ENCODE peak calls at places on chromosomes 5 and 9, in eight cellular contexts. X is ascending aorta, H is stomach, D is Peyer's patch, I is neural crest cell, L is transverse colon, F is bronchial epithelial cell, Y is HFFc6. Q is an unnamed sample.

GRCh38 chr9:76423216-76424177 is 29.3 kb upstream of the RFK start:
- DNase-seq in L (no peak), H (no peak), I (no peak), X (no peak), Y (no peak), F (no peak), D (no peak), Q (no peak)

GRCh38 chr5:157476699-157477408 is 16.8 kb downstream of the NIPAL4 start:
- DNase-seq in X (no peak), H (peak; percentile 43), D (peak; percentile 67), I (peak; percentile 31), F (peak; percentile 65), Y (peak; percentile 56), L (no peak), Q (peak; percentile 74)

GRCh38 chr5:122844136-122844915 is 1.1 kb upstream of the SNX24 start:
- DNase-seq in I (no peak), X (no peak), H (peak; percentile 52), Y (no peak), D (peak; percentile 53), F (peak; percentile 79), L (peak; percentile 37), Q (peak; percentile 29)

GRCh38 chr5:122077451-122078115 is 476 bp downstream of the LOX start:
- DNase-seq in F (no peak), Y (no peak), L (peak; percentile 10), X (no peak), I (peak; percentile 26), H (peak; percentile 26), D (no peak), Q (peak; percentile 27)

GRCh38 chr5:154087260-154087659 is 48.5 kb downstream of the MFAP3 start:
- DNase-seq in L (no peak), D (no peak), I (no peak), X (no peak), F (no peak), H (no peak), Y (no peak), Q (no peak)

GRCh38 chr9:98922721-98923435 is 20.8 kb upstream of the COL15A1 start:
- DNase-seq in F (no peak), I (no peak), H (no peak), X (no peak), Y (no peak), L (no peak), D (no peak), Q (no peak)

GRCh38 chr5:6827815-6828214 is 114.6 kb downstream of the TENT4A start:
- DNase-seq in I (no peak), X (no peak), F (no peak), D (peak; percentile 50), L (no peak), H (no peak), Y (no peak), Q (peak; percentile 53)

GRCh38 chr5:39447968-39448367 is 23.2 kb upstream of the DAB2 start:
- DNase-seq in X (no peak), H (no peak), Y (no peak), F (peak; percentile 38), I (no peak), D (no peak), L (no peak), Q (no peak)

GRCh38 chr9:124345751-124346281 is 69.4 kb downstream of the PSMB7 start:
- DNase-seq in X (no peak), F (no peak), H (no peak), D (no peak), L (no peak), Y (no peak), I (no peak), Q (no peak)

GRCh38 chr5:108093186-108093585 is 288.7 kb downstream of the FBXL17 start:
- DNase-seq in Y (no peak), L (no peak), F (peak; percentile 11), X (no peak), H (no peak), D (no peak), I (no peak), Q (peak; percentile 6)

GRCh38 chr9:23636199-23636598 is 189.8 kb downstream of the ELAVL2 start:
- DNase-seq in X (no peak), D (no peak), Y (no peak), F (no peak), L (no peak), H (no peak), I (no peak), Q (no peak)

GRCh38 chr5:172085738-172086137 is 79.3 kb upstream of the FBXW11 start:
- DNase-seq in H (no peak), F (no peak), L (no peak), X (no peak), Y (no peak), D (peak; percentile 37), I (no peak), Q (no peak)

GRCh38 chr5:136001531-136001930 is 27.3 kb upstream of the TGFBI start:
- DNase-seq in D (no peak), X (no peak), H (no peak), Y (peak; percentile 52), I (no peak), F (no peak), L (no peak), Q (no peak)

GRCh38 chr5:645421-645820 is 33.3 kb downstream of the CEP72 start:
- DNase-seq in D (no peak), Y (no peak), X (no peak), F (no peak), H (no peak), L (no peak), I (no peak), Q (no peak)

GRCh38 chr5:34598177-34598794 is 57.8 kb upstream of the RAI14 start:
- DNase-seq in H (no peak), D (no peak), L (no peak), Y (peak; percentile 92), I (no peak), X (no peak), F (peak; percentile 98), Q (no peak)

GRCh38 chr5:119336846-119337564 is 18.8 kb upstream of the TNFAIP8 start:
- DNase-seq in L (no peak), X (no peak), I (no peak), F (no peak), Y (no peak), H (no peak), D (no peak), Q (no peak)

GRCh38 chr9:19630762-19631161 is 158.1 kb downstream of the SLC24A2 start:
- DNase-seq in I (no peak), Y (no peak), D (no peak), L (no peak), F (no peak), H (no peak), X (no peak), Q (no peak)

GRCh38 chr9:111198936-111199335 is 131.1 kb downstream of the OR2K2 start:
- DNase-seq in I (no peak), H (no peak), F (no peak), Y (peak; percentile 41), D (no peak), X (no peak), L (no peak), Q (no peak)

GRCh38 chr9:86445636-86446035 is 91.4 kb upstream of the TUT7 start:
- DNase-seq in L (no peak), D (no peak), H (no peak), I (no peak), X (no peak), F (peak; percentile 52), Y (no peak), Q (no peak)

GRCh38 chr5:171310816-171311697 is 2.0 kb downstream of the TLX3 start:
- DNase-seq in L (no peak), I (peak; percentile 21), D (no peak), H (no peak), F (no peak), Y (no peak), X (no peak), Q (peak; percentile 69)

GRCh38 chr5:777756-778161 is 6.8 kb downstream of the ZDHHC11B start:
- DNase-seq in Y (no peak), D (no peak), I (no peak), L (no peak), H (no peak), X (no peak), F (no peak), Q (peak; percentile 3)

GRCh38 chr9:136742640-136743391 is at the start of gene LCN10:
- DNase-seq in H (no peak), Y (no peak), I (no peak), L (no peak), D (no peak), X (no peak), F (no peak), Q (no peak)

DNA sequence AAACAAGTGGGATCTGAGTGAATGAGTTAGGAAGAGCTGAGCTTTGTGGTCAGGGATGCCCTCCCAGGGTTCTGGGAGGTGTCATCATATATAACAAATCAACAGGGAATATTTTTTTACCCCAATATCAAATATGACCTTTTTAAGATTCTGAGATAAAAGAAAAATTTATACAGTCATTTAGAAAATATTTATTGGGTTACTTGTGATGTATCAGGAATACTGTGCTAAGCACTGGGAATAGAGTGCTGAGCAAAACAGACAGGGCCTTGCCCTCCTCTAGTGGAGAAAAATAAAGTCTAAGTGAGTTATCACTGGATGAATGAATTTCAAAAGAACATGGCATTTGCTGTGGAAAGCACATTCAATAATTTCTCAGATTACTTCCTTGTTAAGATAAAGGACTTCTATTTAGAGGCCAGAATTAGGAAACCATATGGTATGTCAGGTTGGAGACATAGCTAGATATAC is 102.9 kb downstream of the BOD1 start:
- DNase-seq in Y (peak; percentile 66), D (no peak), H (no peak), L (no peak), X (no peak), I (no peak), F (no peak), Q (no peak)
- TF ChIP-seq CTCF in Y (peak; percentile 42), D (no peak), H (no peak), L (no peak), X (no peak), I (no peak), F (no peak), Q (no peak)

GRCh38 chr9:133876144-133876543 is 116.0 kb downstream of the VAV2 start:
- DNase-seq in F (peak; percentile 20), L (no peak), H (no peak), X (no peak), I (peak; percentile 40), D (no peak), Y (no peak), Q (no peak)
- TF ChIP-seq CTCF in F (peak; percentile 52), L (no peak), H (no peak), X (no peak), I (peak; percentile 52), D (peak; percentile 17), Y (peak; percentile 49), Q (no peak)

DNA sequence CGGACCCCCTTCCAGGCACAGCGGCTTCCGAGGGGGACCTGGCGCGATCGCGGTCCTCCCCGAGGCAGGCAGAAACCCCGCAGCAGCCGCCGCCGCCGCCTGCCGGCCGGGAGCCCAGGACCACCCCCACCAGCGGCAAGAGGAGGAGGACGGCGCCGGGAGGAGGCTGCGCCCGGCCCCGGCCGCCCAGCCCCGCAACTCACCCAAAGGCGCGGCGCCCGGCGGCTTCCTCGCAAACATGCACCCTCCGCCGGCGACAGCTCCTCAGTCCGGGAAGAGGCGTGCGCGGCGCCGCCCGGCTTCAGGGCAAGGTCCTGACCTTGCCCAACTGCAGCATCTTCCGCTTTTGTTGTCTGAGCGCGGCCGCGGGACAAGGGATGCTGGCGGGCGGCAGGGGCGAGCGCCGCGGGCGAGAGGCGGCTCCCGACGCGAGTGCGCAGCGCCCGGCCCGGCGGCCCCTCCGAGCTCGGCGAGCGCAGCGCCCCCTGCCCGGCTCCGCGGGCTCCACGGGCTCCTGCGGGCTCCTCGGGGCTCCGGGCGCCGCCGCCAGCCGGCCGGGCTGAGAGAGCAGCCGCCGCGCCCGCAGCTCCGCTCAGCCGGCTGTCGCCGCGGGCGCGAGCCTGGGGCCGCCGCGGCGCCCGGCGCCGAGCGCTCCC is 504 bp downstream of the CTNND2 start:
- DNase-seq in L (no peak), Y (no peak), D (no peak), H (no peak), F (no peak), X (no peak), I (peak; percentile 64), Q (peak; percentile 31)
- TF ChIP-seq CTCF in L (no peak), Y (no peak), D (no peak), H (no peak), F (no peak), X (no peak), I (peak; percentile 46), Q (no peak)

GRCh38 chr9:72255546-72255925 is 106.3 kb downstream of the GDA start:
- DNase-seq in D (no peak), I (no peak), H (no peak), X (no peak), F (peak; percentile 17), Y (no peak), L (no peak), Q (no peak)
- TF ChIP-seq CTCF in D (no peak), I (no peak), H (no peak), X (no peak), F (no peak), Y (no peak), L (no peak), Q (no peak)